ENCODE peak calls at places on chromosome 1, in eight cellular contexts. D, C, P, J, O, F, R and Z are unnamed samples.

GRCh38 chr1:232704694-232705680 is 75.1 kb upstream of the SIPA1L2 start:
- DNase-seq in D (no peak), J (peak), P (no peak), C (no peak), O (peak), R (peak), F (peak), Z (no peak)

GRCh38 chr1:206851611-206852010 is 13.8 kb upstream of the IL20 start:
- DNase-seq in R (peak), J (peak), P (no peak), F (no peak), O (no peak), C (no peak), D (no peak), Z (no peak)

GRCh38 chr1:24362982-24363614 is 43.9 kb downstream of the GRHL3 start:
- DNase-seq in J (peak), R (peak), F (no peak), C (peak), P (no peak), O (no peak), D (no peak), Z (no peak)

GRCh38 chr1:232226197-232226681 is 403.7 kb downstream of the SIPA1L2 start:
- DNase-seq in J (peak), O (no peak), D (no peak), P (peak), C (no peak), R (peak), F (peak), Z (no peak)

GRCh38 chr1:117146570-117147340 is 25.2 kb upstream of the TRIM45 start:
- DNase-seq in R (peak), J (peak), D (no peak), P (no peak), F (no peak), O (no peak), C (no peak), Z (no peak)

GRCh38 chr1:168097921-168098528 is 38.7 kb downstream of the GPR161 start:
- DNase-seq in J (no peak), R (no peak), F (no peak), O (no peak), P (no peak), C (no peak), D (no peak), Z (no peak)

GRCh38 chr1:211305044-211305443 is 21.6 kb upstream of the TRAF5 start:
- DNase-seq in J (peak), C (no peak), R (peak), O (no peak), F (no peak), D (no peak), P (peak), Z (peak)

GRCh38 chr1:37153701-37154100 is 119.4 kb upstream of the GRIK3 start:
- DNase-seq in J (no peak), R (no peak), C (no peak), O (no peak), F (no peak), P (no peak), D (no peak), Z (no peak)

GRCh38 chr1:200130552-200130951 is 103.0 kb downstream of the NR5A2 start:
- DNase-seq in D (no peak), P (no peak), F (peak), C (no peak), J (no peak), O (no peak), R (no peak), Z (no peak)

GRCh38 chr1:9822897-9823692 is 670 bp downstream of the CLSTN1 start:
- DNase-seq in P (peak), F (peak), J (peak), O (no peak), R (peak), C (no peak), D (peak), Z (peak)

GRCh38 chr1:164210211-164210739 is 348.7 kb upstream of the PBX1 start:
- DNase-seq in P (no peak), F (no peak), R (no peak), C (no peak), J (no peak), D (no peak), O (no peak), Z (no peak)

GRCh38 chr1:63124666-63125191 is 197.6 kb upstream of the FOXD3 start:
- DNase-seq in O (no peak), R (peak), J (peak), C (no peak), F (no peak), D (no peak), P (no peak), Z (no peak)